ENCODE peak calls at places on chromosomes 12 and 14, in eight cellular contexts. One of them, this sample, is unnamed.

GRCh38 chr14:91727121-91727520 is 4.8 kb downstream of the CATSPERB start:
- DNase-seq in thyroid gland: no peak
- DNase-seq in cardiac muscle cell: peak
- DNase-seq in H9: no peak
- DNase-seq in fibroblast of the aortic adventitia: peak
- DNase-seq in astrocyte of the cerebellum: no peak
- DNase-seq in A549: no peak
- DNase-seq in GM13977: no peak
- DNase-seq in this sample: no peak

GRCh38 chr12:4225571-4225970 is 48.0 kb upstream of the CCND2 start:
- DNase-seq in thyroid gland: no peak
- DNase-seq in cardiac muscle cell: no peak
- DNase-seq in H9: no peak
- DNase-seq in fibroblast of the aortic adventitia: no peak
- DNase-seq in astrocyte of the cerebellum: no peak
- DNase-seq in A549: no peak
- DNase-seq in GM13977: no peak
- DNase-seq in this sample: no peak

GRCh38 chr14:48690349-48690748 is 895.8 kb downstream of the RPS29 start:
- DNase-seq in thyroid gland: no peak
- DNase-seq in cardiac muscle cell: no peak
- DNase-seq in H9: no peak
- DNase-seq in fibroblast of the aortic adventitia: no peak
- DNase-seq in astrocyte of the cerebellum: no peak
- DNase-seq in A549: no peak
- DNase-seq in GM13977: no peak
- DNase-seq in this sample: no peak

GRCh38 chr12:101299931-101300330 is 20.0 kb downstream of the UTP20 start:
- DNase-seq in thyroid gland: no peak
- DNase-seq in cardiac muscle cell: no peak
- DNase-seq in H9: no peak
- DNase-seq in fibroblast of the aortic adventitia: no peak
- DNase-seq in astrocyte of the cerebellum: no peak
- DNase-seq in A549: no peak
- DNase-seq in GM13977: no peak
- DNase-seq in this sample: no peak

GRCh38 chr14:64421166-64421565 is 33.0 kb downstream of the MTHFD1 start:
- DNase-seq in thyroid gland: no peak
- DNase-seq in cardiac muscle cell: peak
- DNase-seq in H9: no peak
- DNase-seq in fibroblast of the aortic adventitia: peak
- DNase-seq in astrocyte of the cerebellum: peak
- DNase-seq in A549: no peak
- DNase-seq in GM13977: no peak
- DNase-seq in this sample: peak

GRCh38 chr12:80419660-80420059 is 24.4 kb upstream of the PTPRQ start:
- DNase-seq in thyroid gland: no peak
- DNase-seq in cardiac muscle cell: peak
- DNase-seq in H9: no peak
- DNase-seq in fibroblast of the aortic adventitia: peak
- DNase-seq in astrocyte of the cerebellum: no peak
- DNase-seq in A549: no peak
- DNase-seq in GM13977: no peak
- DNase-seq in this sample: no peak

GRCh38 chr12:54561164-54561563 is 11.8 kb downstream of the PDE1B start:
- DNase-seq in thyroid gland: no peak
- DNase-seq in cardiac muscle cell: peak
- DNase-seq in H9: no peak
- DNase-seq in fibroblast of the aortic adventitia: no peak
- DNase-seq in astrocyte of the cerebellum: no peak
- DNase-seq in A549: no peak
- DNase-seq in GM13977: no peak
- DNase-seq in this sample: no peak

GRCh38 chr14:102213470-102213869 is 73.8 kb downstream of the WDR20 start:
- DNase-seq in thyroid gland: no peak
- DNase-seq in cardiac muscle cell: no peak
- DNase-seq in H9: no peak
- DNase-seq in fibroblast of the aortic adventitia: no peak
- DNase-seq in astrocyte of the cerebellum: no peak
- DNase-seq in A549: no peak
- DNase-seq in GM13977: no peak
- DNase-seq in this sample: no peak

GRCh38 chr12:117850048-117850447 is 118.7 kb downstream of the KSR2 start:
- DNase-seq in thyroid gland: peak
- DNase-seq in cardiac muscle cell: peak
- DNase-seq in H9: peak
- DNase-seq in fibroblast of the aortic adventitia: peak
- DNase-seq in astrocyte of the cerebellum: peak
- DNase-seq in A549: peak
- DNase-seq in GM13977: peak
- DNase-seq in this sample: peak

DNA sequence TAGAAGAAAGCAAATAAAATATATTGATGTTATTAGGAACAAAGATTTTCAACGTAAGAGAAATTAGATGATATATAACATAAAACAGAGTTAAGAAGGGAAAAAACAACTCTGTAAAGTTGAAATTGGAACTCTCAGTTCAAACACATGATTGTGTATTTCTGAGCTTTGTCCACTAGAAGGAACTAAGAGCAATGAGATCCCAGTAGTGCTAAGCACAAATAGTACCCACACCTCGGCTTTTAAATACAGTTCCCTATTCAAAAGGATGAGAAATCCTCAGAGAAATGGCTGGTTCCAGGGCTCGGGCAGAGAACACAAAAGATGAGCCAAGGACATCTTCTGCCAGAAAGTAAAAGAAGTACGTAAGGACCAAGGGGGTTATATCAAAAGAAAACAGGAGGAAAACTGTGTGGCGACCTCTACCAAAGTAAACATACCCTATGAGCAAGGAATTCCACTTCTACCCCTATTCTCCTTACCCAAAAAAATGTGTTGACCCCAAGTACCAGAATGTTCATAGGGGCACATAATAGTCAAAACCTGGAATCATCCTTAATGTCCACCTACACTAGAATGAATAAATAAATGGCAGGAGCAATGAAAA is 96.6 kb downstream of the SPTSSA start:
- DNase-seq in thyroid gland: no peak
- DNase-seq in cardiac muscle cell: peak
- DNase-seq in H9: no peak
- DNase-seq in fibroblast of the aortic adventitia: peak
- DNase-seq in astrocyte of the cerebellum: no peak
- DNase-seq in A549: no peak
- DNase-seq in GM13977: no peak
- DNase-seq in this sample: no peak
- TF ChIP-seq CTCF in thyroid gland: peak
- TF ChIP-seq CTCF in cardiac muscle cell: peak
- TF ChIP-seq CTCF in H9: peak
- TF ChIP-seq CTCF in fibroblast of the aortic adventitia: peak
- TF ChIP-seq CTCF in astrocyte of the cerebellum: peak
- TF ChIP-seq CTCF in A549: peak
- TF ChIP-seq CTCF in GM13977: no peak
- TF ChIP-seq CTCF in this sample: no peak

DNA sequence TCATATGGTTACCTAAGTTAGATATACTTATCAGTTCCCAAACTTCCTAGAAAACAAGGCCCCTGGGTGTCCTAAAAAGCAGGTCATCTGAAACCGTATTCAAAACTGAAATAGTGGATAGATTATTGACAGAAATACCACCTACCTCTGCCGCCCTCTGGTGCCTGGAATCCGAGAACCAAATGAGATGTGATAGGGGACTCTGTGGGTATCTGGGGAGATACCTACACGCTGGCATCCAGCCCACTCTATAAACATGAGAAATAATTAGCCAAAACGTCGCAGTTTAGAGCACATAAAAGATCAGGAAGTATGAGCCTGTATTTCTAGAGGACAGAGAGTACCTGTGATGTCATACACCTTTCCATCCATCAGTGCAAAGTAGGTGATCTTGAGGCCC is 4.4 kb downstream of the ORMDL2 start:
- DNase-seq in thyroid gland: no peak
- DNase-seq in cardiac muscle cell: no peak
- DNase-seq in H9: no peak
- DNase-seq in fibroblast of the aortic adventitia: no peak
- DNase-seq in astrocyte of the cerebellum: no peak
- DNase-seq in A549: peak
- DNase-seq in GM13977: no peak
- DNase-seq in this sample: no peak
- TF ChIP-seq CTCF in thyroid gland: no peak
- TF ChIP-seq CTCF in cardiac muscle cell: peak
- TF ChIP-seq CTCF in H9: peak
- TF ChIP-seq CTCF in fibroblast of the aortic adventitia: no peak
- TF ChIP-seq CTCF in astrocyte of the cerebellum: peak
- TF ChIP-seq CTCF in A549: peak
- TF ChIP-seq CTCF in GM13977: no peak
- TF ChIP-seq CTCF in this sample: no peak

GRCh38 chr14:74034572-74034971 is 15.4 kb downstream of the BBOF1 start:
- DNase-seq in thyroid gland: no peak
- DNase-seq in cardiac muscle cell: no peak
- DNase-seq in H9: no peak
- DNase-seq in fibroblast of the aortic adventitia: no peak
- DNase-seq in astrocyte of the cerebellum: no peak
- DNase-seq in A549: no peak
- DNase-seq in GM13977: no peak
- DNase-seq in this sample: no peak

GRCh38 chr14:74038015-74038859 is 19.1 kb downstream of the BBOF1 start:
- DNase-seq in thyroid gland: no peak
- DNase-seq in cardiac muscle cell: peak
- DNase-seq in H9: no peak
- DNase-seq in fibroblast of the aortic adventitia: peak
- DNase-seq in astrocyte of the cerebellum: peak
- DNase-seq in A549: peak
- DNase-seq in GM13977: peak
- DNase-seq in this sample: no peak

GRCh38 chr14:74035556-74035955 is 16.4 kb downstream of the BBOF1 start:
- DNase-seq in thyroid gland: no peak
- DNase-seq in cardiac muscle cell: peak
- DNase-seq in H9: no peak
- DNase-seq in fibroblast of the aortic adventitia: peak
- DNase-seq in astrocyte of the cerebellum: no peak
- DNase-seq in A549: no peak
- DNase-seq in GM13977: no peak
- DNase-seq in this sample: no peak
- TF ChIP-seq CTCF in thyroid gland: no peak
- TF ChIP-seq CTCF in cardiac muscle cell: no peak
- TF ChIP-seq CTCF in H9: no peak
- TF ChIP-seq CTCF in fibroblast of the aortic adventitia: no peak
- TF ChIP-seq CTCF in astrocyte of the cerebellum: no peak
- TF ChIP-seq CTCF in A549: no peak
- TF ChIP-seq CTCF in GM13977: no peak
- TF ChIP-seq CTCF in this sample: no peak

DNA sequence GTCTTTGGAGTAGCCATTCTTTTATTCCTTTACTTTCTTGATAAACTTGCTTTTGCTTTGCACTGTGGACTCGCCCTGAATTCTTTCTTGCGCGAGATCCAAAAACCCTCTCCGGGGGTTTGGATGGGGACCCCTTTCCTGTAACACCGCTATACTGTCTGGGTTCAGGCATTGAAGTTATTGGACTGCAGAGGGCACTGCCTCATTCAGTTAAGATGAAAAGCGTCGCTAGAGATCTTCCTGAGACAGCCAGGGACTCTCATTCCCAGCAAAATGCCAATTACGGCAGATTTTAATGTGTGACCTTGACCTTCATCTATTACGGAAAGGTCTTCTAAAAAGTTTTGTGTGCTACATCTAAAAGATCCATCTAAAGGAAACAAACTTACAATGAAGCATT is 17.3 kb upstream of the RIMKLB start:
- DNase-seq in thyroid gland: no peak
- DNase-seq in cardiac muscle cell: no peak
- DNase-seq in H9: no peak
- DNase-seq in fibroblast of the aortic adventitia: no peak
- DNase-seq in astrocyte of the cerebellum: no peak
- DNase-seq in A549: no peak
- DNase-seq in GM13977: no peak
- DNase-seq in this sample: no peak
- TF ChIP-seq CTCF in thyroid gland: no peak
- TF ChIP-seq CTCF in cardiac muscle cell: peak
- TF ChIP-seq CTCF in H9: peak
- TF ChIP-seq CTCF in fibroblast of the aortic adventitia: no peak
- TF ChIP-seq CTCF in astrocyte of the cerebellum: peak
- TF ChIP-seq CTCF in A549: no peak
- TF ChIP-seq CTCF in GM13977: peak
- TF ChIP-seq CTCF in this sample: peak

GRCh38 chr14:72291908-72292688 is 359.9 kb downstream of the RGS6 start:
- DNase-seq in thyroid gland: peak
- DNase-seq in cardiac muscle cell: peak
- DNase-seq in H9: no peak
- DNase-seq in fibroblast of the aortic adventitia: peak
- DNase-seq in astrocyte of the cerebellum: peak
- DNase-seq in A549: peak
- DNase-seq in GM13977: peak
- DNase-seq in this sample: peak
- TF ChIP-seq CTCF in thyroid gland: peak
- TF ChIP-seq CTCF in cardiac muscle cell: peak
- TF ChIP-seq CTCF in H9: peak
- TF ChIP-seq CTCF in fibroblast of the aortic adventitia: peak
- TF ChIP-seq CTCF in astrocyte of the cerebellum: peak
- TF ChIP-seq CTCF in A549: peak
- TF ChIP-seq CTCF in GM13977: peak
- TF ChIP-seq CTCF in this sample: peak

DNA sequence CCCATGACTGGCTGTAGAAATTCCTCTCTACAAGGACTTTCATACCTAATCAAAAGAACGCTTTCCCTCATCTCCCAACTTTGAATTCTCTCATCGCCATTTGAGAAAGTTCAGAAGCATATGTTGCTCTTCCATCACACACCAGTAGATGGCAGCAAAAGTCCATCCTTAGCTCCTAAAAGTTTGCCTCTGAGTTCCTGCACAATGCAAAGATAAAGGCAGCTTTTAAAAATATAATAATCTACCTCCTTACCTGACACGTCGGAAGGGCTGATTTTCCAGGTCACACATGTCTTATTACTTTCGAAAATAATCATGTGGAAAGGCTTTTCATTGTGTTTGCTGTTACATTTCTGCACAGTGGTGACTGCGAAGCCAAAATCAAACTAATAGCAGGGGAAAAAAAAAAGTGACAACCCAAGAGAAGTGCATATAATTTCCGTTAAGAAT is 456.7 kb upstream of the SEL1L start:
- DNase-seq in thyroid gland: peak
- DNase-seq in cardiac muscle cell: peak
- DNase-seq in H9: peak
- DNase-seq in fibroblast of the aortic adventitia: peak
- DNase-seq in astrocyte of the cerebellum: peak
- DNase-seq in A549: peak
- DNase-seq in GM13977: peak
- DNase-seq in this sample: peak
- TF ChIP-seq CTCF in thyroid gland: peak
- TF ChIP-seq CTCF in cardiac muscle cell: peak
- TF ChIP-seq CTCF in H9: peak
- TF ChIP-seq CTCF in fibroblast of the aortic adventitia: peak
- TF ChIP-seq CTCF in astrocyte of the cerebellum: peak
- TF ChIP-seq CTCF in A549: peak
- TF ChIP-seq CTCF in GM13977: peak
- TF ChIP-seq CTCF in this sample: peak

GRCh38 chr12:108152179-108152538 is 23.1 kb downstream of the WSCD2 start:
- DNase-seq in thyroid gland: no peak
- DNase-seq in cardiac muscle cell: no peak
- DNase-seq in H9: no peak
- DNase-seq in fibroblast of the aortic adventitia: no peak
- DNase-seq in astrocyte of the cerebellum: no peak
- DNase-seq in A549: no peak
- DNase-seq in GM13977: no peak
- DNase-seq in this sample: no peak
- TF ChIP-seq CTCF in thyroid gland: no peak
- TF ChIP-seq CTCF in cardiac muscle cell: no peak
- TF ChIP-seq CTCF in H9: no peak
- TF ChIP-seq CTCF in fibroblast of the aortic adventitia: no peak
- TF ChIP-seq CTCF in astrocyte of the cerebellum: no peak
- TF ChIP-seq CTCF in A549: no peak
- TF ChIP-seq CTCF in GM13977: no peak
- TF ChIP-seq CTCF in this sample: no peak

GRCh38 chr12:23361971-23362370 is 587.5 kb downstream of the SOX5 start:
- DNase-seq in thyroid gland: no peak
- DNase-seq in cardiac muscle cell: no peak
- DNase-seq in H9: no peak
- DNase-seq in fibroblast of the aortic adventitia: no peak
- DNase-seq in astrocyte of the cerebellum: no peak
- DNase-seq in A549: no peak
- DNase-seq in GM13977: no peak
- DNase-seq in this sample: no peak
- TF ChIP-seq CTCF in thyroid gland: no peak
- TF ChIP-seq CTCF in cardiac muscle cell: no peak
- TF ChIP-seq CTCF in H9: peak
- TF ChIP-seq CTCF in fibroblast of the aortic adventitia: no peak
- TF ChIP-seq CTCF in astrocyte of the cerebellum: peak
- TF ChIP-seq CTCF in A549: no peak
- TF ChIP-seq CTCF in GM13977: no peak
- TF ChIP-seq CTCF in this sample: no peak

This sample was measured in HFF-Myc.